ENCODE peak calls at places on chromosomes 1 and 21, in four cellular contexts. E, I, F and B are unnamed samples.

GRCh38 chr1:12138196-12139183 is 28.3 kb upstream of the TNFRSF1B start:
- ATAC-seq in E (no peak), F (no peak), I (no peak), B (no peak)

GRCh38 chr21:43757601-43758000 is 18.5 kb downstream of the CSTB start:
- ATAC-seq in F (no peak), E (no peak), I (no peak), B (no peak)

GRCh38 chr1:156760092-156760795 is 7.1 kb upstream of the PRCC start:
- ATAC-seq in I (no peak), E (no peak), F (no peak), B (no peak)

GRCh38 chr1:203995228-203995627 is 77.7 kb upstream of the SOX13 start:
- ATAC-seq in E (no peak), I (no peak), F (no peak), B (no peak)

GRCh38 chr1:119774746-119775495 is 6.2 kb upstream of the HMGCS2 start:
- ATAC-seq in I (no peak), E (no peak), F (no peak), B (no peak)

GRCh38 chr1:2507744-2508155 is 18.6 kb downstream of the PANK4 start:
- ATAC-seq in I (no peak), E (no peak), F (no peak), B (no peak)

GRCh38 chr1:78591971-78592370 is 28.3 kb upstream of the IFI44L start:
- ATAC-seq in E (no peak), I (no peak), F (no peak), B (no peak)

GRCh38 chr21:18289876-18290275 is 45.2 kb downstream of the CHODL start:
- ATAC-seq in E (no peak), I (no peak), F (no peak), B (no peak)

GRCh38 chr1:6419803-6420593 is at the start of gene HES2:
- ATAC-seq in F (no peak), I (no peak), E (no peak), B (no peak)

GRCh38 chr1:3170566-3171453 is 101.8 kb downstream of the PRDM16 start:
- ATAC-seq in E (peak), F (peak), I (peak), B (peak)

GRCh38 chr1:15100369-15101111 is 53.0 kb upstream of the TMEM51 start:
- ATAC-seq in I (peak), E (peak), F (no peak), B (no peak)

GRCh38 chr1:193629875-193630274 is 443.5 kb upstream of the B3GALT2 start:
- ATAC-seq in F (no peak), I (peak), E (no peak), B (no peak)